ENCODE peak calls at places on chromosomes 16 and 17, in four cellular contexts. O is GM12878, K is K562, Y is HL-60. B is an unnamed sample.

GRCh38 chr16:28821874-28822519 is 802 bp upstream of the ATXN2L start:
- DNase-seq in Y (no peak), O (no peak), K (peak; percentile 66), B (no peak)

GRCh38 chr17:7713782-7714181 is 3.8 kb upstream of the DNAH2 start:
- DNase-seq in Y (peak; percentile 29), K (no peak), O (no peak), B (no peak)

GRCh38 chr17:71032746-71033273 is 863.5 kb downstream of the KCNJ2 start:
- DNase-seq in O (no peak), Y (no peak), K (no peak), B (no peak)

GRCh38 chr16:83952587-83952939 is 477 bp upstream of the OSGIN1 start:
- DNase-seq in K (no peak), O (no peak), Y (no peak), B (no peak)

GRCh38 chr17:42803074-42803883 is 4.6 kb downstream of the CNTD1 start:
- DNase-seq in O (no peak), Y (no peak), K (no peak), B (no peak)

GRCh38 chr16:17515421-17516210 is 44.9 kb upstream of the XYLT1 start:
- DNase-seq in O (no peak), Y (no peak), K (no peak), B (no peak)

GRCh38 chr16:3490911-3491629 is 4.2 kb downstream of the C16orf90 start:
- DNase-seq in K (peak; percentile 39), Y (no peak), O (no peak), B (no peak)

GRCh38 chr16:82358601-82359221 is 188.7 kb upstream of the MPHOSPH6 start:
- DNase-seq in Y (no peak), O (no peak), K (no peak), B (no peak)

GRCh38 chr16:86052115-86052670 is 153.2 kb downstream of the IRF8 start:
- DNase-seq in O (no peak), K (no peak), Y (no peak), B (no peak)

GRCh38 chr17:63685021-63685420 is 14.9 kb downstream of the LIMD2 start:
- DNase-seq in Y (no peak), K (no peak), O (no peak), B (no peak)

GRCh38 chr17:56752263-56752662 is 81.5 kb downstream of the C17orf67 start:
- DNase-seq in Y (peak; percentile 8), K (no peak), O (no peak), B (no peak)

GRCh38 chr16:6684076-6684673 is 648.5 kb upstream of the RBFOX1 start:
- DNase-seq in O (no peak), K (peak; percentile 36), Y (peak; percentile 1), B (peak; percentile 7)

GRCh38 chr16:87740909-87741424 is 24.8 kb downstream of the KLHDC4 start:
- DNase-seq in O (no peak), K (no peak), Y (no peak), B (no peak)

GRCh38 chr17:37701424-37702020 is 43.3 kb downstream of the HNF1B start:
- DNase-seq in Y (peak; percentile 54), O (peak; percentile 16), K (peak; percentile 41), B (peak; percentile 31)

GRCh38 chr17:80018917-80019651 is 16.6 kb downstream of the TBC1D16 start:
- DNase-seq in O (no peak), K (no peak), Y (no peak), B (no peak)

GRCh38 chr16:89256651-89257254 is 39.2 kb downstream of the ZNF778 start:
- DNase-seq in Y (no peak), K (no peak), O (no peak), B (peak; percentile 43)
- TF ChIP-seq POLR2AphosphoS5 in Y (no peak), K (no peak), O (no peak), B (no peak)

GRCh38 chr17:17666111-17666714 is 15.0 kb upstream of the RAI1 start:
- DNase-seq in Y (no peak), K (no peak), O (no peak), B (no peak)
- TF ChIP-seq SPI1 in Y (no peak), K (no peak), O (no peak), B (no peak)

DNA sequence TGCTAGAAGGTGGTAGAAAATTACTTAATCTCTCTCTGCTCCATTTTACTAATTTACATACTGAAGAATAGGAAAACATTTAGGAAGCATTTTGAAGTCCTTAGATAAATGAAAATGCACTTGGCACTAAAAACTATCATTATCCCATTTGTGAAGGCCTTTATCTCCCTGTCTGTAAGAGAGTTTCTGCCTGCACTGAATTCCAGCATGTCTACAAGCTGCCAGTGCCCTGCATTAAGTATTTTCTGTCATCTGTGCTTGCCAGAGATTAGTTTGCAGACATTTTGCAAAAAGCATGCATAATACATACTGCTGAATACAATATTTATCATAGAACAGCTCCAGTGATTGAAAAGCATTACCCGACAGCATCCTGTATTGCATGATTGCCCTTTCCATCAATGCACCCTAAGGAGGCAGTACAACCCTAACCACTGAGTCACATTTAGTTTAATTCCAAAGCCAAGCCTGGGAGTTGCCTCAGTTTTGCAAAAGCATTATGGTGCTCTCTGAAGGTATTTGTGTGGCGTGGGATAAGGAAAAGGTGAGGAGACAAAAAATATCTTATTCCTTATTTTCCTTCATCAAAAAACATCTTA is 280.2 kb upstream of the TOM1L1 start:
- DNase-seq in Y (no peak), O (no peak), K (no peak), B (no peak)
- TF ChIP-seq POLR2AphosphoS5 in Y (no peak), O (no peak), K (no peak), B (no peak)

DNA sequence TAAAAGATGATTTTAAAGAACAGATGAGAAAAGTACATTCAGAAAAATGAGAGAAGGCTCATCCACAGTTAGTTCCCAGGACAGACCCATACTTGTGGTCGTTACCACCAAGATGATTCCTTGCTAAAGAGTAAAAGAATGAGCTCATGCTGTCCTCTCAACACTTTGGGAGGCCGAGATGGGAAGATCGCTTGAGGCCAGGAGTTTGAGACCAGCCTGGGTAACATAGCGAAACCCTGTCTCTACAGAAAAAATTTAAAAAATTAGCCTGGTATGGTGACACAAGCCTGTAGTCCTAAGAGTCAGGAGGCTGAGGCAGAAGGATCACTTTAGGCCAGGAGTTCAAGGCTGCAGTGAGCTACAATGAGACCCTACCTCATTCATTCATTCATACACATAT is 60.7 kb upstream of the CNEP1R1 start:
- DNase-seq in K (no peak), O (no peak), Y (no peak), B (no peak)
- TF ChIP-seq SPI1 in K (no peak), O (no peak), Y (no peak), B (no peak)

DNA sequence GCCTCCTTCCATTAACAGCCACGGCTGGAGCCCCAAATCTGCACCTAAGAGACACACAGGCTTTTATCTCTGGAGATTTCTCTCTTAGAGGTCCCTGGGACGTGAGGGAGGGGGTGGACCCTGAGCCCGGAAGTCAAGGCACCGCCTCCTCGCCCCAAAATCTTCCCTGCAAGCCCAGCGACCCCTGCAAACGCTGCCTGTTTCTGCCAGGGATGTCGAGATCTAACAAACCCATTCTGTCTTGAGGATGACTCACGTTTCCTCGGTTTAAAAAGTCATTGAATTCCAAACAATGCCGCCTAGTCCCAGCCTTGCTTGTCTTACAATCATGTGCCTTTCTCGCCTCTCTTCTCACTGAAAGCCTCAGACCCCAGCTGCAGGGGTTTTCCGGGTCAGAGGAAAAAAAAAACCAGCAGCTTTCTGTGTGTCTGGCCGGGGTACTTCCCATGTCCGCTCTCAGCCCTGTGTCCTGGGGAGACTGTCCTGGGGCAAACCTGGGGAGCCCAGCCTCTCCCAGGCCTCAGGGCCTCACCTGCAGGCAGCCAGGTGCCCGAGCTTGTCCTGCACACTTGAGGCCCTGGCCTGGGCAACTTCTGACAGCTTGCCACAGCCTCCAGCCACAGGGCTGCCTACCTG is 15.4 kb downstream of the ARL2BP start:
- DNase-seq in K (peak; percentile 42), Y (no peak), O (peak; percentile 42), B (no peak)
- TF ChIP-seq POLR2AphosphoS5 in K (no peak), Y (no peak), O (peak; percentile 44), B (no peak)

DNA sequence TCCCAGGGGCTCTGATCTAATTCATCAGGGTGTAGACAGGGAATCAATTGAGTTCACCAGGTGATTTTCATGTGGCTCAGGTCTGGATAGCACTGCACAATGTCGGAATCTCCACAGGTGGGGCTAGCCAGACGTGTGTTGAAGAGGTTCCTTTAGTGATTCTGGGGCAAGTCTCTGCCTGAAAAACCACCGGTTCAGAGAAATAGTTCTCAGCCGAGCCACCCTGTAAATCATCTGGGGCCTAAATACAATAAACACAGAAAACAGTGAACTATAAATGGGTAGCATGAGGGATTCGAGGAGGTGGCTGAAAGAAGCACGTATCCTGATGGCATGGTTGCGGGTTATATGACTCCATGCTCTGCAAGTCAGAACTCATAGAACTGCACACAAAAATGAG is 21.3 kb downstream of the ASPA start:
- DNase-seq in O (no peak), K (no peak), Y (no peak), B (no peak)
- TF ChIP-seq SPI1 in O (no peak), K (no peak), Y (no peak), B (no peak)

B was measured in GM12891.